ENCODE peak calls at places on chromosome 10, in five cellular contexts. One of them, this sample, is unnamed.

GRCh38 chr10:2936816-2937215 is 130.5 kb upstream of the PFKP start:
- DNase-seq in activated T-cell treated with anti-CD3 and anti-CD28 coated beads for 1 hour: no peak
- DNase-seq in NCI-H146: no peak
- DNase-seq in Daoy: no peak
- DNase-seq in BJ: no peak
- DNase-seq in this sample: no peak

GRCh38 chr10:122221958-122222357 is 49.1 kb upstream of the BTBD16 start:
- DNase-seq in activated T-cell treated with anti-CD3 and anti-CD28 coated beads for 1 hour: no peak
- DNase-seq in NCI-H146: no peak
- DNase-seq in Daoy: no peak
- DNase-seq in BJ: no peak
- DNase-seq in this sample: no peak

GRCh38 chr10:13587367-13587766 is 602 bp downstream of the PRPF18 start:
- DNase-seq in activated T-cell treated with anti-CD3 and anti-CD28 coated beads for 1 hour: no peak
- DNase-seq in NCI-H146: peak
- DNase-seq in Daoy: no peak
- DNase-seq in BJ: no peak
- DNase-seq in this sample: peak

GRCh38 chr10:43166207-43166878 is 28.1 kb downstream of the CSGALNACT2 start:
- DNase-seq in activated T-cell treated with anti-CD3 and anti-CD28 coated beads for 1 hour: no peak
- DNase-seq in NCI-H146: peak
- DNase-seq in Daoy: no peak
- DNase-seq in BJ: no peak
- DNase-seq in this sample: no peak

GRCh38 chr10:91006752-91007346 is 86.0 kb upstream of the ANKRD1 start:
- DNase-seq in activated T-cell treated with anti-CD3 and anti-CD28 coated beads for 1 hour: no peak
- DNase-seq in NCI-H146: no peak
- DNase-seq in Daoy: no peak
- DNase-seq in BJ: no peak
- DNase-seq in this sample: peak

GRCh38 chr10:78920011-78920410 is 148.8 kb upstream of the ZMIZ1 start:
- DNase-seq in activated T-cell treated with anti-CD3 and anti-CD28 coated beads for 1 hour: no peak
- DNase-seq in NCI-H146: peak
- DNase-seq in Daoy: no peak
- DNase-seq in BJ: no peak
- DNase-seq in this sample: no peak

GRCh38 chr10:104433611-104434010 is 80.0 kb downstream of the CFAP58 start:
- DNase-seq in activated T-cell treated with anti-CD3 and anti-CD28 coated beads for 1 hour: no peak
- DNase-seq in NCI-H146: no peak
- DNase-seq in Daoy: no peak
- DNase-seq in BJ: no peak
- DNase-seq in this sample: no peak

GRCh38 chr10:119090968-119091367 is 10.4 kb upstream of the EIF3A start:
- DNase-seq in activated T-cell treated with anti-CD3 and anti-CD28 coated beads for 1 hour: no peak
- DNase-seq in NCI-H146: no peak
- DNase-seq in Daoy: peak
- DNase-seq in BJ: peak
- DNase-seq in this sample: peak

GRCh38 chr10:93206652-93207051 is 133.0 kb downstream of the CYP26A1 start:
- DNase-seq in activated T-cell treated with anti-CD3 and anti-CD28 coated beads for 1 hour: no peak
- DNase-seq in NCI-H146: no peak
- DNase-seq in Daoy: no peak
- DNase-seq in BJ: no peak
- DNase-seq in this sample: no peak